ENCODE peak calls at places on chromosomes 7 and 10, in nine cellular contexts. A is naive B cell, E is Panc1, L is amniotic epithelial cell, I is iPS-NIHi11, M is NT2/D1, T is kidney glomerular epithelial cell, K is NCI-H1105 treated with DMSO at 0.1 percent for 48 hours, J is OCI-M1. O is an unnamed sample.

GRCh38 chr10:52099026-52099600 is 215.0 kb upstream of the DKK1 start:
- DNase-seq in A (no peak), E (no peak), L (no peak), I (no peak), M (no peak), T (no peak), K (no peak), J (no peak), O (no peak)

GRCh38 chr7:1447112-1447511 is 12.2 kb downstream of the MICALL2 start:
- DNase-seq in A (no peak), E (no peak), L (no peak), I (no peak), M (no peak), T (no peak), K (no peak), J (no peak), O (no peak)

GRCh38 chr7:74083117-74083876 is at the start of gene LIMK1:
- DNase-seq in A (peak), E (no peak), L (peak), I (peak), M (peak), T (peak), K (peak), J (peak), O (no peak)

GRCh38 chr7:32611201-32611691 is 116.0 kb downstream of the AVL9 start:
- DNase-seq in A (no peak), E (no peak), L (no peak), I (no peak), M (no peak), T (no peak), K (no peak), J (no peak), O (no peak)

GRCh38 chr10:69864321-69864720 is 62.6 kb downstream of the COL13A1 start:
- DNase-seq in A (no peak), E (peak), L (peak), I (no peak), M (no peak), T (peak), K (no peak), J (no peak), O (peak)

GRCh38 chr10:78328592-78329404 is 295.1 kb downstream of the RPS24 start:
- DNase-seq in A (no peak), E (no peak), L (no peak), I (no peak), M (no peak), T (no peak), K (no peak), J (no peak), O (no peak)

GRCh38 chr7:98826811-98827231 is 43.0 kb downstream of the TMEM130 start:
- DNase-seq in A (no peak), E (no peak), L (no peak), I (peak), M (no peak), T (no peak), K (peak), J (no peak), O (no peak)

GRCh38 chr10:85492684-85493083 is 873.9 kb downstream of the GRID1 start:
- DNase-seq in A (no peak), E (no peak), L (no peak), I (peak), M (peak), T (no peak), K (no peak), J (no peak), O (no peak)

GRCh38 chr10:13450078-13450477 is 78.7 kb downstream of the BEND7 start:
- DNase-seq in A (no peak), E (no peak), L (peak), I (no peak), M (no peak), T (no peak), K (no peak), J (no peak), O (no peak)

GRCh38 chr10:101103430-101103829 is 27.7 kb upstream of the TLX1 start:
- DNase-seq in A (no peak), E (no peak), L (no peak), I (no peak), M (no peak), T (no peak), K (no peak), J (no peak), O (no peak)